ENCODE peak calls at places on chromosomes 4 and X, in seven cellular contexts. M is mucosa of descending colon, J is GM20000, G is NB4, T is mammary epithelial cell, Z is AG10803, K is AG09319. R is an unnamed sample.
A peak's percentile ranks its signal among the peaks of the same experiment; 100 is the strongest.

GRCh38 chr4:152020073-152020472 is 259.3 kb upstream of the GATB start:
- DNase-seq in J (no peak), T (no peak), M (no peak), K (no peak), G (no peak), Z (no peak), R (no peak)

GRCh38 chr4:53476232-53477037 is 99.0 kb downstream of the FIP1L1 start:
- DNase-seq in Z (peak; percentile 100), T (peak; percentile 98), G (no peak), K (peak; percentile 98), J (no peak), M (no peak), R (no peak)

GRCh38 chrX:136627381-136627780 is 20.6 kb upstream of the CD40LG start:
- DNase-seq in G (no peak), Z (no peak), M (no peak), J (no peak), T (no peak), K (no peak), R (peak; percentile 63)

GRCh38 chrX:53287493-53288138 is 6.2 kb upstream of the IQSEC2 start:
- DNase-seq in Z (peak; percentile 68), J (no peak), T (peak; percentile 55), K (peak; percentile 34), M (peak; percentile 70), G (peak; percentile 88), R (peak; percentile 47)

GRCh38 chr4:37989398-37990260 is 29.4 kb downstream of the PTTG2 start:
- DNase-seq in M (no peak), T (no peak), G (peak; percentile 93), K (no peak), Z (no peak), J (no peak), R (no peak)

GRCh38 chr4:40685300-40685699 is 55.6 kb upstream of the RBM47 start:
- DNase-seq in T (peak; percentile 49), K (no peak), G (no peak), Z (peak; percentile 47), M (no peak), J (no peak), R (no peak)

GRCh38 chrX:149877636-149878035 is 3.3 kb upstream of the MAGEA8 start:
- DNase-seq in T (peak; percentile 15), M (no peak), K (no peak), Z (no peak), G (no peak), J (no peak), R (no peak)

GRCh38 chrX:22366166-22366702 is 93.5 kb downstream of the CBLL2 start:
- DNase-seq in G (no peak), K (no peak), Z (peak; percentile 34), M (no peak), J (no peak), T (peak; percentile 41), R (no peak)

GRCh38 chrX:100098660-100099375 is 311.3 kb downstream of the PCDH19 start:
- DNase-seq in M (no peak), Z (peak; percentile 66), T (peak; percentile 68), K (no peak), J (no peak), G (no peak), R (no peak)
- TF ChIP-seq CTCF in M (no peak), Z (no peak), T (peak; percentile 35), K (no peak), J (no peak), G (no peak), R (no peak)

GRCh38 chr4:89640620-89641366 is 196.2 kb downstream of the SNCA start:
- DNase-seq in K (peak; percentile 37), T (peak; percentile 14), J (no peak), Z (peak; percentile 56), M (peak; percentile 52), G (peak; percentile 19), R (peak; percentile 9)

GRCh38 chr4:89645512-89645911 is 191.4 kb downstream of the SNCA start:
- DNase-seq in J (no peak), Z (no peak), G (no peak), K (no peak), M (no peak), T (no peak), R (no peak)

GRCh38 chr4:89639395-89639794 is 197.6 kb downstream of the SNCA start:
- DNase-seq in Z (no peak), J (no peak), T (no peak), K (no peak), M (no peak), G (no peak), R (no peak)

GRCh38 chr4:89641367-89641687 is 195.6 kb downstream of the SNCA start:
- DNase-seq in G (no peak), T (no peak), J (no peak), Z (no peak), M (no peak), K (no peak), R (no peak)
- TF ChIP-seq CTCF in G (no peak), T (no peak), J (no peak), Z (no peak), M (no peak), K (no peak), R (no peak)

GRCh38 chr4:189096717-189097116 is 844.0 kb upstream of the FRG1 start:
- DNase-seq in G (no peak), K (no peak), Z (no peak), J (no peak), M (no peak), T (no peak), R (no peak)
- TF ChIP-seq CTCF in G (peak; percentile 29), K (no peak), Z (no peak), J (no peak), M (no peak), T (no peak), R (no peak)

GRCh38 chr4:166259081-166259480 is 386.0 kb downstream of the TLL1 start:
- DNase-seq in T (no peak), M (no peak), J (no peak), G (no peak), K (no peak), Z (no peak), R (no peak)

GRCh38 chr4:166252487-166253402 is 379.7 kb downstream of the TLL1 start:
- DNase-seq in M (no peak), J (peak; percentile 5), Z (peak; percentile 1), T (peak; percentile 8), G (peak; percentile 21), K (no peak), R (peak; percentile 15)

GRCh38 chr4:166257891-166258290 is 384.9 kb downstream of the TLL1 start:
- DNase-seq in M (no peak), Z (no peak), K (no peak), J (no peak), G (no peak), T (no peak), R (no peak)

GRCh38 chr4:166257276-166257675 is 384.2 kb downstream of the TLL1 start:
- DNase-seq in K (no peak), G (no peak), M (no peak), J (no peak), T (no peak), Z (no peak), R (no peak)
- TF ChIP-seq CTCF in K (no peak), G (no peak), M (no peak), J (no peak), T (no peak), Z (no peak), R (no peak)

GRCh38 chr4:182775075-182775474 is 142.1 kb downstream of the DCTD start:
- DNase-seq in T (no peak), K (no peak), Z (no peak), M (no peak), J (no peak), G (no peak), R (no peak)

GRCh38 chr4:182776376-182777058 is 140.7 kb downstream of the DCTD start:
- DNase-seq in G (no peak), K (no peak), Z (peak; percentile 15), T (no peak), J (no peak), M (no peak), R (no peak)

DNA sequence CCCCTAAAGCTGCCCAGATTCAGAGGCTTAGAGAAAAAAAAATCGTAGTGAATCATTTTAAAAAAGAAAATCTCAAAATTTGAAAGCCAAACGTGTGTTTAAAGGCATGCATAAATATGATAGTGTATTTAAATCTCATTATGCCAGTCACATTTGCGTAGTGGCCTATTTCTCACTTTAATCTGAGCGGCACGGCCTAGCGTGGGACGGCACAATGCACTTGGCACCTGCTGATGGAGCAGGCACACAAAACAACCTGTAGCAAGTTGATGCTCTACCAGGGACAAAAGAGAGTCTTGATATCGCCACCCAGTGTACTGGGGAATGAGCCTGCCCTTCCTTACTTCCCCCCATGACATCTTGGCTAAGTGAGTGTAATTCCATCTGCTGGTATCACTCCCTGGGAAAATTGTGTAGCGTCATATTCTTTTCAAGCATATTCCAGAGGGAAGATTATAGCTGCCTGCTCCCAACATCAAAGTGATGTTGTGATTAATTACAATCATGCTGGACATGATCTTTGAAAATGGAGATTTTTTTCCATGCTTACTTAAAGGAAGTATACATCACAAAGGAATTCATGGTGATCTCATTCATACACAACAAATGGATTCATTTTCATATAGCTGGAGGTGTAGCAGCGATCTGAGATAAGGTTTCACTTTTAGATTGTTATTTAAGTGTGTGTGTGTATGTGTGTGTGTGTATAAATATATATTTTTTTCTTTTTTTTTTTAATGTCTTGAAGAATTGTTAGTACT is 138.8 kb downstream of the DCTD start:
- DNase-seq in J (no peak), Z (no peak), M (no peak), T (no peak), K (no peak), G (no peak), R (no peak)
- TF ChIP-seq CTCF in J (no peak), Z (no peak), M (no peak), T (no peak), K (no peak), G (no peak), R (no peak)

GRCh38 chr4:80989921-80990544 is 40.5 kb upstream of the BMP3 start:
- DNase-seq in Z (peak; percentile 73), K (peak; percentile 40), M (no peak), T (peak; percentile 39), G (peak; percentile 59), J (peak; percentile 29), R (peak; percentile 7)
- TF ChIP-seq CTCF in Z (peak; percentile 79), K (peak; percentile 66), M (no peak), T (peak; percentile 68), G (peak; percentile 52), J (peak; percentile 27), R (peak; percentile 82)

GRCh38 chr4:2007804-2008670 is 737 bp downstream of the NELFA start:
- DNase-seq in K (no peak), J (peak; percentile 45), M (peak; percentile 57), G (no peak), Z (no peak), T (no peak), R (peak; percentile 23)

GRCh38 chr4:2006956-2007653 is 1.7 kb downstream of the NELFA start:
- DNase-seq in K (no peak), Z (no peak), M (no peak), G (no peak), T (no peak), J (no peak), R (no peak)

GRCh38 chr4:2008921-2009650 is at the start of gene NELFA:
- DNase-seq in G (peak; percentile 98), J (peak; percentile 97), Z (peak; percentile 88), K (peak; percentile 70), M (peak; percentile 97), T (peak; percentile 92), R (peak; percentile 96)

GRCh38 chr4:2009651-2010233 is 968 bp upstream of the NELFA start:
- DNase-seq in Z (peak; percentile 58), K (no peak), T (peak; percentile 35), J (peak; percentile 72), G (peak; percentile 86), M (peak; percentile 87), R (peak; percentile 62)

GRCh38 chr4:2008671-2008920 is 178 bp downstream of the NELFA start:
- DNase-seq in J (no peak), K (no peak), Z (no peak), G (no peak), M (no peak), T (no peak), R (no peak)
- TF ChIP-seq CTCF in J (no peak), K (no peak), Z (no peak), G (no peak), M (no peak), T (no peak), R (no peak)

R was measured in activated CD8-positive, alpha-beta T cell treated with anti-CD3 and anti-CD28 coated beads for 36 hours.